ENCODE peak calls at places on chromosomes 4 and X, in five cellular contexts. E is fibroblast of lung; B is activated T-helper 2 cell treated with anti-CD3 and anti-CD28 coated beads, Interferon-gamma antibody, Interleukin-2, Interleukin-4, amounts not matched to agents 10 μg/mL and 5 μg/mL and 100 μg/mL, durations not matched to agents 14 hours and 24 hours and 36 hours; L is esophagus squamous epithelium; Y is nucleus accumbens. H is an unnamed sample.

GRCh38 chr4:139628184-139629012 is 37.2 kb upstream of the MGST2 start:
- DNase-seq in E (no peak), B (no peak), L (no peak), Y (no peak), H (no peak)

GRCh38 chrX:9788908-9789307 is 2.7 kb downstream of the SHROOM2 start:
- DNase-seq in E (peak), B (no peak), L (no peak), Y (no peak), H (no peak)

GRCh38 chrX:16839852-16840460 is 30.2 kb downstream of the RBBP7 start:
- DNase-seq in E (peak), B (no peak), L (no peak), Y (no peak), H (no peak)

GRCh38 chrX:111039606-111040005 is 56.4 kb upstream of the PAK3 start:
- DNase-seq in E (no peak), B (no peak), L (no peak), Y (no peak), H (no peak)

GRCh38 chrX:153862369-153863250 is 23.4 kb downstream of the L1CAM start:
- DNase-seq in E (no peak), B (no peak), L (no peak), Y (no peak), H (no peak)

GRCh38 chrX:126137899-126138298 is 28.2 kb downstream of the DCAF12L2 start:
- DNase-seq in E (no peak), B (no peak), L (no peak), Y (no peak), H (no peak)

GRCh38 chrX:47174376-47174775 is 19.3 kb upstream of the UBA1 start:
- DNase-seq in E (no peak), B (no peak), L (no peak), Y (no peak), H (no peak)

GRCh38 chr4:39518484-39518883 is 8.8 kb downstream of the UGDH start:
- DNase-seq in E (no peak), B (no peak), L (no peak), Y (no peak), H (no peak)

GRCh38 chr4:83197555-83198235 is 83.2 kb upstream of the PLAC8 start:
- DNase-seq in E (peak), B (no peak), L (no peak), Y (no peak), H (no peak)

GRCh38 chrX:14902536-14902935 is 29.3 kb downstream of the MOSPD2 start:
- DNase-seq in E (no peak), B (no peak), L (no peak), Y (no peak), H (no peak)

GRCh38 chr4:189124149-189124758 is 816.4 kb upstream of the FRG1 start:
- DNase-seq in E (peak), B (no peak), L (no peak), Y (no peak), H (no peak)